ENCODE peak calls at places on chromosomes 7 and 10, in five cellular contexts. One of them, this sample, is unnamed.

GRCh38 chr7:94276797-94277196 is 117.9 kb upstream of the COL1A2 start:
- DNase-seq in CD4-positive, CD25-positive, alpha-beta regulatory T cell: no peak
- DNase-seq in fibroblast of the aortic adventitia: peak
- DNase-seq in epithelial cell of esophagus: peak
- DNase-seq in IMR-90: peak
- DNase-seq in this sample: no peak

GRCh38 chr7:155860840-155861479 is 48.7 kb upstream of the SHH start:
- DNase-seq in fibroblast of the aortic adventitia: peak
- DNase-seq in CD4-positive, CD25-positive, alpha-beta regulatory T cell: no peak
- DNase-seq in epithelial cell of esophagus: peak
- DNase-seq in IMR-90: peak
- DNase-seq in this sample: no peak

GRCh38 chr10:80996615-80997193 is 459.0 kb downstream of the SH2D4B start:
- DNase-seq in CD4-positive, CD25-positive, alpha-beta regulatory T cell: no peak
- DNase-seq in epithelial cell of esophagus: peak
- DNase-seq in fibroblast of the aortic adventitia: no peak
- DNase-seq in IMR-90: no peak
- DNase-seq in this sample: no peak

GRCh38 chr10:116809528-116810500 is 39.5 kb upstream of the ENO4 start:
- DNase-seq in CD4-positive, CD25-positive, alpha-beta regulatory T cell: no peak
- DNase-seq in epithelial cell of esophagus: peak
- DNase-seq in IMR-90: no peak
- DNase-seq in fibroblast of the aortic adventitia: no peak
- DNase-seq in this sample: no peak

GRCh38 chr7:124275411-124275810 is 242.5 kb upstream of the TMEM229A start:
- DNase-seq in fibroblast of the aortic adventitia: no peak
- DNase-seq in IMR-90: peak
- DNase-seq in CD4-positive, CD25-positive, alpha-beta regulatory T cell: no peak
- DNase-seq in epithelial cell of esophagus: no peak
- DNase-seq in this sample: no peak

GRCh38 chr7:44194069-44194468 is 4.8 kb upstream of the GCK start:
- DNase-seq in epithelial cell of esophagus: peak
- DNase-seq in fibroblast of the aortic adventitia: peak
- DNase-seq in IMR-90: peak
- DNase-seq in CD4-positive, CD25-positive, alpha-beta regulatory T cell: no peak
- DNase-seq in this sample: no peak

GRCh38 chr7:79091661-79092060 is 361.8 kb downstream of the MAGI2 start:
- DNase-seq in IMR-90: peak
- DNase-seq in CD4-positive, CD25-positive, alpha-beta regulatory T cell: no peak
- DNase-seq in fibroblast of the aortic adventitia: peak
- DNase-seq in epithelial cell of esophagus: no peak
- DNase-seq in this sample: no peak

GRCh38 chr10:3877092-3878000 is 92.3 kb upstream of the KLF6 start:
- DNase-seq in epithelial cell of esophagus: no peak
- DNase-seq in CD4-positive, CD25-positive, alpha-beta regulatory T cell: no peak
- DNase-seq in IMR-90: no peak
- DNase-seq in fibroblast of the aortic adventitia: peak
- DNase-seq in this sample: no peak

GRCh38 chr10:3902809-3903410 is 117.9 kb upstream of the KLF6 start:
- DNase-seq in IMR-90: peak
- DNase-seq in epithelial cell of esophagus: peak
- DNase-seq in fibroblast of the aortic adventitia: peak
- DNase-seq in CD4-positive, CD25-positive, alpha-beta regulatory T cell: no peak
- DNase-seq in this sample: no peak

GRCh38 chr7:117038408-117038807 is 85.1 kb downstream of the ST7 start:
- DNase-seq in epithelial cell of esophagus: no peak
- DNase-seq in IMR-90: no peak
- DNase-seq in CD4-positive, CD25-positive, alpha-beta regulatory T cell: no peak
- DNase-seq in fibroblast of the aortic adventitia: no peak
- DNase-seq in this sample: no peak

GRCh38 chr7:28871083-28871482 is 87.0 kb downstream of the TRIL start:
- DNase-seq in CD4-positive, CD25-positive, alpha-beta regulatory T cell: no peak
- DNase-seq in epithelial cell of esophagus: no peak
- DNase-seq in IMR-90: no peak
- DNase-seq in fibroblast of the aortic adventitia: no peak
- DNase-seq in this sample: no peak

GRCh38 chr7:26319631-26320030 is 28.0 kb downstream of the SNX10 start:
- DNase-seq in epithelial cell of esophagus: no peak
- DNase-seq in fibroblast of the aortic adventitia: no peak
- DNase-seq in IMR-90: no peak
- DNase-seq in CD4-positive, CD25-positive, alpha-beta regulatory T cell: no peak
- DNase-seq in this sample: no peak

GRCh38 chr7:139995034-139995915 is 67.5 kb downstream of the PARP12 start:
- DNase-seq in CD4-positive, CD25-positive, alpha-beta regulatory T cell: no peak
- DNase-seq in epithelial cell of esophagus: peak
- DNase-seq in IMR-90: peak
- DNase-seq in fibroblast of the aortic adventitia: peak
- DNase-seq in this sample: no peak

GRCh38 chr10:7417103-7417623 is 6.3 kb upstream of the SFMBT2 start:
- DNase-seq in CD4-positive, CD25-positive, alpha-beta regulatory T cell: peak
- DNase-seq in fibroblast of the aortic adventitia: peak
- DNase-seq in epithelial cell of esophagus: peak
- DNase-seq in IMR-90: peak
- DNase-seq in this sample: no peak

GRCh38 chr10:123807444-123808035 is 84.1 kb downstream of the CPXM2 start:
- DNase-seq in fibroblast of the aortic adventitia: peak
- DNase-seq in CD4-positive, CD25-positive, alpha-beta regulatory T cell: no peak
- DNase-seq in IMR-90: no peak
- DNase-seq in epithelial cell of esophagus: peak
- DNase-seq in this sample: no peak

GRCh38 chr10:78405231-78405630 is 371.6 kb downstream of the RPS24 start:
- DNase-seq in fibroblast of the aortic adventitia: peak
- DNase-seq in IMR-90: no peak
- DNase-seq in epithelial cell of esophagus: no peak
- DNase-seq in CD4-positive, CD25-positive, alpha-beta regulatory T cell: no peak
- DNase-seq in this sample: no peak

GRCh38 chr7:129780257-129781127 is 169.0 kb downstream of the NRF1 start:
- DNase-seq in CD4-positive, CD25-positive, alpha-beta regulatory T cell: peak
- DNase-seq in fibroblast of the aortic adventitia: no peak
- DNase-seq in IMR-90: no peak
- DNase-seq in epithelial cell of esophagus: peak
- DNase-seq in this sample: peak